ENCODE peak calls at places on chromosomes 13 and 19, in six cellular contexts. R is sigmoid colon, T is fibroblast of the aortic adventitia, L is colonic mucosa, J is Peyer's patch, F is brain microvascular endothelial cell. Y is an unnamed sample.

GRCh38 chr19:3131168-3131567 is 4.7 kb upstream of the GNA15 start:
- DNase-seq in J (no peak), L (no peak), R (no peak), T (no peak), F (no peak), Y (no peak)

GRCh38 chr13:102815788-102816187 is 16.9 kb downstream of the BIVM start:
- DNase-seq in J (no peak), T (no peak), R (no peak), L (no peak), F (no peak), Y (no peak)

GRCh38 chr19:16897572-16898056 is 8.8 kb downstream of the F2RL3 start:
- DNase-seq in J (peak; percentile 35), R (no peak), F (no peak), T (no peak), L (no peak), Y (no peak)

GRCh38 chr13:88764103-88764502 is 1092.9 kb downstream of the SLITRK5 start:
- DNase-seq in F (no peak), R (no peak), L (no peak), T (no peak), J (no peak), Y (no peak)

GRCh38 chr13:63700366-63700765 is 2284.7 kb upstream of the PCDH20 start:
- DNase-seq in F (no peak), L (no peak), R (no peak), T (no peak), J (no peak), Y (no peak)

GRCh38 chr13:30186644-30187431 is 120.5 kb downstream of the KATNAL1 start:
- DNase-seq in J (no peak), T (no peak), R (no peak), L (no peak), F (no peak), Y (no peak)

GRCh38 chr19:40059624-40060023 is 3.6 kb upstream of the ZNF780B start:
- DNase-seq in R (no peak), J (no peak), L (no peak), T (no peak), F (no peak), Y (no peak)

GRCh38 chr19:5406816-5407215 is 48.4 kb upstream of the ZNRF4 start:
- DNase-seq in J (no peak), R (no peak), F (no peak), L (no peak), T (no peak), Y (no peak)

GRCh38 chr13:82688400-82688999 is 1193.8 kb downstream of the SLITRK1 start:
- DNase-seq in L (no peak), R (no peak), J (no peak), T (peak; percentile 43), F (no peak), Y (peak; percentile 30)

GRCh38 chr19:3980353-3981251 is 4.7 kb downstream of the EEF2 start:
- DNase-seq in T (no peak), F (no peak), J (no peak), R (peak; percentile 64), L (no peak), Y (peak; percentile 3)

GRCh38 chr13:41812851-41813250 is 148.1 kb downstream of the VWA8 start:
- DNase-seq in R (no peak), J (no peak), T (no peak), F (no peak), L (no peak), Y (no peak)

GRCh38 chr13:109058071-109058470 is 428.7 kb downstream of the MYO16 start:
- DNase-seq in F (no peak), R (no peak), T (no peak), L (no peak), J (no peak), Y (no peak)

GRCh38 chr19:57620673-57621348 is 6.8 kb downstream of the ZNF134 start:
- DNase-seq in L (no peak), T (peak; percentile 9), R (no peak), F (no peak), J (no peak), Y (no peak)

GRCh38 chr13:67224148-67224846 is 5.8 kb downstream of the PCDH9 start:
- DNase-seq in L (peak; percentile 57), T (peak; percentile 86), R (peak; percentile 92), F (peak; percentile 71), J (peak; percentile 53), Y (peak; percentile 87)

GRCh38 chr13:111864566-111864965 is 202.4 kb upstream of the SOX1 start:
- DNase-seq in J (no peak), F (no peak), R (no peak), L (no peak), T (no peak), Y (no peak)

GRCh38 chr19:45569619-45570421 is 14.8 kb downstream of the OPA3 start:
- DNase-seq in L (peak; percentile 80), T (peak; percentile 39), R (no peak), J (peak; percentile 75), F (no peak), Y (peak; percentile 62)

GRCh38 chr19:14480695-14481069 is 5.5 kb upstream of the PTGER1 start:
- DNase-seq in J (no peak), T (no peak), F (peak; percentile 38), L (no peak), R (no peak), Y (no peak)

GRCh38 chr19:18392417-18392816 is 5.0 kb downstream of the LRRC25 start:
- DNase-seq in F (no peak), R (peak; percentile 76), J (peak; percentile 44), L (peak; percentile 72), T (no peak), Y (no peak)

GRCh38 chr13:23695711-23696512 is 125.7 kb downstream of the TNFRSF19 start:
- DNase-seq in L (peak; percentile 34), F (no peak), T (no peak), R (no peak), J (peak; percentile 51), Y (no peak)

GRCh38 chr13:97659602-97660001 is 225.6 kb downstream of the RAP2A start:
- DNase-seq in F (no peak), L (no peak), R (no peak), T (peak; percentile 16), J (no peak), Y (peak; percentile 32)

GRCh38 chr13:93235258-93236015 is 8.8 kb downstream of the GPC6 start:
- DNase-seq in L (no peak), R (peak; percentile 77), J (no peak), T (peak; percentile 71), F (no peak), Y (peak; percentile 65)

GRCh38 chr13:40096357-40096911 is 441.0 kb downstream of the COG6 start:
- DNase-seq in T (no peak), F (no peak), R (no peak), L (no peak), J (peak; percentile 25), Y (no peak)

GRCh38 chr13:28268800-28269223 is 130.5 kb downstream of the PAN3 start:
- DNase-seq in R (no peak), J (no peak), L (no peak), T (no peak), F (no peak), Y (no peak)

DNA sequence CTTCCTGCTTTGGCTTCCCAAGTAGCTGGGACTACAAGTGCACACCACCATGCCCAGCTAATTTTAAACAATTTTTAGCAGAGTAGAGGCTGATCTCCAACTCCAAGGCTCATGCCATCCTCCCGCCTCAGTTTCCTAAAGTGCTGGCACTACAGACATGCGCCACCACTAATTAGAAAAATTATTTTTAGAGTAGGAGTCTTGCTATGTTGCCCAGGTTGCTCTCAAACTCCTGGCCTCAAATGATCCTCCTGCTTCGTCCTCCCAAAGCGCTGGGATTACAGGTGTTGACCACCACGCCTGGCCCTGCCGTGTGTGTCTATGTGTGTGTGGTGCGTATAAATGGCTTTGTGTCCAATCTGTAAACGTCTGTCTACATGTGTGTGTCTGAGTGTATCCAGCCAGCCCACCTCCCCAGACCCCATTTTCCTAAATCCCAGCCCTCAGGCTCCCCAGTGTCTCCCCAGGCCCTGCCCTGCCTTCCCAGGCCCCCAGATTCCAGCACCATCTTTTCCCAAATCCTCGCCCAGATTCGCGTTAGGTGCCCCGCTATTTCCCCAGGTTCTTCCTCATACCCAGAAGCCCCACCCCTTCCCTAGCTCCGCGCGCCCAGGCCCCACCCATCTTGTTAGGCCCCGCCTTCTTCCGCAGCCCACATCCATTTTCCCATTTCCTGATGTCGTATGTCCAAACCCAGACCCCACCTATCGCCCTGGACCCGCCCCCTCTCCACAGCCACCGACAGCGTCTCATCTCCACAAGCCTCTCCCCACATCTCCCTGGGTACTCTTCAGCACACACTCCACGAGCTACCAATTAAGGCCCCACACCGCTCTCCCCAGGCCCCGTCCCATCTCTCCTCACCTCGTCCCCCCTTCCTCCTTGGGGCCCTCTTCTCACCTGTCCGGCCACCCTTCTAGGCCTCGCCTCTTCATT is 24.9 kb downstream of the SLC8A2 start:
- DNase-seq in L (peak; percentile 66), T (no peak), R (no peak), F (no peak), J (no peak), Y (no peak)
- H3K4me3 ChIP-seq in L (no peak overlapping the region), T (no peak overlapping the region), R (no peak overlapping the region), F (no peak overlapping the region), J (no peak overlapping the region), Y (no peak overlapping the region)

DNA sequence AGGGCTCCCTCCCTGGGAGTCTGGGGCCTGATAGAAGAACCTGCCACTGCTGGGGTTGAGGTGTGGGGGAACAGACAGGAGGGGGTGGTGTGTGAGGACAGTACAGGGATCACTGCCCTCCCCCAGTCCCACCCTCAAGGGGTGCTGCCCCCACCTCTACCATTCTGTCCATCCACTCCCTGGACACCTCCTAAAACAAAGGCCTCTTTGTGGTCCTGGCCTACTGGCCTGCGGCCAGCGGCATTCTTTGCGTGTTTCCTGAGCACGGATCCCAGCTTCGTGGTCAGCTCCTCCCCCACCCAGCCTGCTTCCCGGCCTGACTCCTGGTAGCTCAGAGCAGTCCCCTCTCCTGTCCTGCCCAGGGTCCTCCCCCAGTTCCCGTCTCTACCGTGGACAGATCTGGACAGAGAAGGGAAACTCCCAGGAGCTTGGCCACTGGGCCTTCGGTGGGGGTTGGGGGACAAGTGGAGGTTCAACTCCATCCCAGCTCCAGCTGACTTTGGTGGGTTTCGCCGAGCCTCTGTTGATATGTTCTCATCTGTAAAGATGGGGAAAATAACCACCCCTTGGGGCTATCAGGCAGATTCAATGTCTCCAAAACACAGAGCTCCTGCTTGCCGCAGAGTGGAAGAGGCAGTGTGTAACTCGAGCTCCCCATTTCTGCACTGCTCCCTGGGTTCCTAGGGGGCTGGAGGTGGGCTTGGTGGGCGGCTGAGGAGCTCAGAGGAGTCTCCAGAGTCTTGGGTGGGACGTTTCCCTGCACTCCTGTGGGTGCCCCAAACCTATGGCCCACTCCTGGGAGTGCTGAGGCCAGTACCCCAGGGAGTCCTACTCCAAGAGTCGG is 48.7 kb downstream of the LYL1 start:
- DNase-seq in R (peak; percentile 95), F (peak; percentile 89), J (no peak), T (peak; percentile 97), L (peak; percentile 70), Y (peak; percentile 91)
- H3K4me3 ChIP-seq in R (no peak overlapping the region), F (no peak overlapping the region), J (no peak overlapping the region), T (peak overlapping the region; percentile 17), L (no peak overlapping the region), Y (peak overlapping the region; percentile 39)

GRCh38 chr13:46672338-46673090 is 119.5 kb downstream of the LRCH1 start:
- DNase-seq in T (no peak), R (no peak), L (no peak), J (no peak), F (no peak), Y (no peak)
- H3K4me3 ChIP-seq in T (no peak overlapping the region), R (no peak overlapping the region), L (no peak overlapping the region), J (no peak overlapping the region), F (no peak overlapping the region), Y (no peak overlapping the region)

DNA sequence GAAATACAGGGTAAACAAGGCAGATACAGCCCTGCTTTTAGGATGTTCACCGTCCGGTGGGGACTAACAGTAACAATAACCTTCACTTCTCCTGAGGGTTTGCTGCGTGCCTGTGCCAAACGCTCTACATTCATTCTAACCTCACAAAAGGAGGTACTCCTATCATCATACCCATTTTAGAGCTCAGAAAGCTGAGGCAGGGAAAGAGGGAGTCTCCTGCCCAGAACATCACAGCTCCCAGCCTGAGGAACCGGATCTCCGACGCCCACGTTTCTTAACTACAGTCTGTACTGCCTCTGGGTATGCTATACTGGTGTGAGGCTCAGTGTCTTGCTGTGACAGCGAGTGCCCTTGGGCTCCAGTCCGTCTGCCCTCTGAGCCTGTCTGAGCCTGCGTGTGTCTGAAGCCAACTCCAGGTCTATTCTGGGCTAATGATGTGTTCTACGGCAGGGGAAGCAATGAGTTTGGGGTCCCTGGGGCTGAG is 5.1 kb downstream of the LIPE start:
- DNase-seq in L (no peak), J (no peak), F (no peak), T (no peak), R (no peak), Y (no peak)
- H3K4me3 ChIP-seq in L (peak overlapping the region; percentile 79), J (peak overlapping the region; percentile 67), F (no peak overlapping the region), T (no peak overlapping the region), R (no peak overlapping the region), Y (peak overlapping the region; percentile 85)

Y was measured in adipocyte.